ENCODE peak calls at places on chromosomes 3 and 15, in eight cellular contexts. Z is activated naive CD4-positive, alpha-beta T cell; F is mucosa of gallbladder; V is GM19239; A is hypothalamus; D is activated B cell treated with CpG ODN at 0.5 μM for 24 hours; K is A549; L is aorta. R is an unnamed sample.

GRCh38 chr3:119428538-119428937 is 34.9 kb downstream of the TMEM39A start:
- DNase-seq in Z (no peak), F (no peak), V (no peak), A (no peak), D (no peak), K (peak; percentile 36), L (no peak), R (no peak)

GRCh38 chr3:1179116-1179515 is 86.3 kb downstream of the CNTN6 start:
- DNase-seq in Z (no peak), F (no peak), V (no peak), A (no peak), D (no peak), K (no peak), L (no peak), R (no peak)

GRCh38 chr3:41418961-41419691 is 219.8 kb downstream of the CTNNB1 start:
- DNase-seq in Z (no peak), F (no peak), V (no peak), A (no peak), D (no peak), K (peak; percentile 45), L (no peak), R (no peak)

GRCh38 chr3:173173652-173174051 is 32.6 kb upstream of the SPATA16 start:
- DNase-seq in Z (no peak), F (no peak), V (no peak), A (no peak), D (no peak), K (no peak), L (no peak), R (no peak)

GRCh38 chr3:100107227-100107626 is 7.1 kb downstream of the FILIP1L start:
- DNase-seq in Z (no peak), F (no peak), V (no peak), A (no peak), D (no peak), K (no peak), L (no peak), R (no peak)

GRCh38 chr15:76206325-76206976 is 104.8 kb downstream of the ETFA start:
- DNase-seq in Z (no peak), F (peak; percentile 89), V (no peak), A (peak; percentile 52), D (no peak), K (peak; percentile 40), L (peak; percentile 87), R (no peak)

GRCh38 chr3:165643433-165643824 is 193.8 kb downstream of the BCHE start:
- DNase-seq in Z (no peak), F (no peak), V (no peak), A (no peak), D (no peak), K (peak; percentile 5), L (no peak), R (no peak)

GRCh38 chr3:23519548-23520208 is 286.1 kb upstream of the UBE2E1 start:
- DNase-seq in Z (no peak), F (no peak), V (no peak), A (no peak), D (no peak), K (no peak), L (no peak), R (no peak)

GRCh38 chr3:193343726-193344222 is 34.8 kb downstream of the ATP13A5 start:
- DNase-seq in Z (no peak), F (no peak), V (no peak), A (no peak), D (no peak), K (no peak), L (no peak), R (no peak)

GRCh38 chr3:134536760-134537159 is 50.9 kb downstream of the CEP63 start:
- DNase-seq in Z (no peak), F (no peak), V (no peak), A (no peak), D (no peak), K (no peak), L (no peak), R (no peak)

GRCh38 chr15:90685688-90686434 is 31.3 kb upstream of the BLM start:
- DNase-seq in Z (no peak), F (no peak), V (no peak), A (no peak), D (no peak), K (no peak), L (no peak), R (no peak)

GRCh38 chr3:190336516-190337189 is 14.4 kb upstream of the CLDN1 start:
- DNase-seq in Z (no peak), F (no peak), V (no peak), A (no peak), D (no peak), K (no peak), L (no peak), R (no peak)

GRCh38 chr3:195847061-195847950 is 35.6 kb upstream of the MUC4 start:
- DNase-seq in Z (no peak), F (no peak), V (no peak), A (no peak), D (no peak), K (peak; percentile 63), L (no peak), R (no peak)

GRCh38 chr3:142987707-142988106 is 13.7 kb upstream of the U2SURP start:
- DNase-seq in Z (no peak), F (no peak), V (no peak), A (no peak), D (no peak), K (no peak), L (no peak), R (no peak)

GRCh38 chr3:131454501-131454900 is 48.3 kb downstream of the MRPL3 start:
- DNase-seq in Z (no peak), F (no peak), V (no peak), A (no peak), D (no peak), K (no peak), L (no peak), R (no peak)

GRCh38 chr3:150428562-150428961 is 20.5 kb downstream of the TSC22D2 start:
- DNase-seq in Z (no peak), F (no peak), V (no peak), A (no peak), D (no peak), K (no peak), L (no peak), R (no peak)